ENCODE peak calls at places on chromosomes 16 and 17, in nine cellular contexts. F, A, J, E, M, D, Q, Z and U are unnamed samples.

GRCh38 chr16:54649846-54650245 is 280.8 kb upstream of the IRX5 start:
- DNase-seq in F (no peak), A (no peak), J (no peak), E (no peak), M (no peak), D (no peak), Q (no peak), Z (no peak), U (no peak)

GRCh38 chr17:70901870-70902269 is 732.5 kb downstream of the KCNJ2 start:
- DNase-seq in F (no peak), A (no peak), J (no peak), E (no peak), M (no peak), D (no peak), Q (peak; percentile 17), Z (no peak), U (no peak)

GRCh38 chr17:74201250-74201649 is 2.2 kb upstream of the RPL38 start:
- DNase-seq in F (no peak), A (no peak), J (no peak), E (no peak), M (no peak), D (no peak), Q (peak; percentile 93), Z (no peak), U (no peak)

GRCh38 chr17:77164483-77165030 is 23.8 kb downstream of the SEC14L1 start:
- DNase-seq in F (no peak), A (no peak), J (peak; percentile 95), E (peak; percentile 37), M (no peak), D (peak; percentile 32), Q (no peak), Z (no peak), U (no peak)

GRCh38 chr16:85963746-85964370 is 64.9 kb downstream of the IRF8 start:
- DNase-seq in F (no peak), A (no peak), J (no peak), E (peak; percentile 68), M (no peak), D (no peak), Q (peak; percentile 13), Z (no peak), U (peak; percentile 80)

GRCh38 chr17:80720624-80721577 is 176.3 kb downstream of the RPTOR start:
- DNase-seq in F (peak; percentile 77), A (peak; percentile 49), J (peak; percentile 87), E (no peak), M (no peak), D (no peak), Q (no peak), Z (peak; percentile 70), U (no peak)

GRCh38 chr17:27793168-27793905 is 7.0 kb downstream of the NOS2 start:
- DNase-seq in F (peak; percentile 35), A (no peak), J (peak; percentile 15), E (peak; percentile 45), M (peak; percentile 31), D (peak; percentile 49), Q (peak; percentile 28), Z (no peak), U (no peak)

GRCh38 chr17:71975998-71976649 is 144.7 kb upstream of the SOX9 start:
- DNase-seq in F (no peak), A (no peak), J (no peak), E (peak; percentile 88), M (no peak), D (peak; percentile 81), Q (peak; percentile 98), Z (no peak), U (peak; percentile 91)

GRCh38 chr16:11309895-11310633 is 28.9 kb upstream of the PRM1 start:
- DNase-seq in F (no peak), A (no peak), J (no peak), E (no peak), M (no peak), D (no peak), Q (no peak), Z (no peak), U (no peak)

GRCh38 chr16:29784901-29785500 is 5.5 kb upstream of the KIF22 start:
- DNase-seq in F (peak; percentile 84), A (peak; percentile 68), J (peak; percentile 70), E (peak; percentile 84), M (peak; percentile 72), D (peak; percentile 92), Q (peak; percentile 80), Z (peak; percentile 72), U (peak; percentile 87)

GRCh38 chr16:89330177-89330856 is 112.8 kb downstream of the ZNF778 start:
- DNase-seq in F (peak; percentile 47), A (no peak), J (peak; percentile 93), E (peak; percentile 49), M (no peak), D (peak; percentile 82), Q (no peak), Z (peak; percentile 23), U (peak; percentile 62)

GRCh38 chr17:47883589-47884426 is 12.2 kb upstream of the SP2 start:
- DNase-seq in F (no peak), A (no peak), J (no peak), E (no peak), M (no peak), D (peak; percentile 89), Q (peak; percentile 53), Z (no peak), U (no peak)

GRCh38 chr16:74738134-74738541 is 36.5 kb downstream of the FA2H start:
- DNase-seq in F (no peak), A (no peak), J (peak; percentile 37), E (no peak), M (no peak), D (no peak), Q (peak; percentile 24), Z (no peak), U (no peak)

GRCh38 chr17:71753070-71753469 is 367.8 kb upstream of the SOX9 start:
- DNase-seq in F (no peak), A (no peak), J (no peak), E (no peak), M (no peak), D (no peak), Q (no peak), Z (no peak), U (no peak)

GRCh38 chr17:16442594-16443389 is 27.4 kb downstream of the TRPV2 start:
- DNase-seq in F (peak; percentile 38), A (no peak), J (no peak), E (no peak), M (no peak), D (no peak), Q (no peak), Z (no peak), U (no peak)

GRCh38 chr16:71365021-71365420 is 6.5 kb downstream of the CALB2 start:
- DNase-seq in F (no peak), A (no peak), J (no peak), E (no peak), M (no peak), D (no peak), Q (no peak), Z (no peak), U (no peak)

GRCh38 chr17:73691321-73691766 is 47.1 kb upstream of the SDK2 start:
- DNase-seq in F (no peak), A (no peak), J (no peak), E (no peak), M (no peak), D (no peak), Q (no peak), Z (no peak), U (no peak)

GRCh38 chr17:49249292-49249794 is 18.8 kb upstream of the PHOSPHO1 start:
- DNase-seq in F (no peak), A (no peak), J (no peak), E (peak; percentile 60), M (no peak), D (no peak), Q (peak; percentile 52), Z (no peak), U (peak; percentile 75)

GRCh38 chr17:41731836-41732235 is 2.6 kb downstream of the HAP1 start:
- DNase-seq in F (no peak), A (no peak), J (no peak), E (no peak), M (no peak), D (no peak), Q (no peak), Z (no peak), U (no peak)

GRCh38 chr17:63035271-63035670 is 69.2 kb downstream of the TANC2 start:
- DNase-seq in F (no peak), A (no peak), J (peak; percentile 28), E (no peak), M (no peak), D (no peak), Q (peak; percentile 79), Z (no peak), U (no peak)

GRCh38 chr16:27685802-27686201 is 135.9 kb downstream of the KATNIP start:
- DNase-seq in F (no peak), A (no peak), J (peak; percentile 12), E (no peak), M (no peak), D (no peak), Q (peak; percentile 85), Z (no peak), U (no peak)

GRCh38 chr16:56769674-56770073 is 39.7 kb downstream of the NUP93 start:
- DNase-seq in F (no peak), A (no peak), J (no peak), E (no peak), M (no peak), D (no peak), Q (no peak), Z (no peak), U (no peak)